ENCODE peak calls at places on chromosomes 2 and 18, in eight cellular contexts. One of them, this sample, is unnamed.

GRCh38 chr2:98026927-98027522 is 31.3 kb upstream of the TMEM131 start:
- DNase-seq in activated T-cell treated with anti-CD3 and anti-CD28 coated beads for 1 hour: no peak
- DNase-seq in fibroblast of lung: no peak
- DNase-seq in right cardiac atrium: no peak
- DNase-seq in HFF-Myc: no peak
- DNase-seq in CD4-positive, alpha-beta T cell: no peak
- DNase-seq in astrocyte of the hippocampus: no peak
- DNase-seq in BJ: no peak
- DNase-seq in this sample: no peak

GRCh38 chr2:9653485-9654271 is 22.9 kb upstream of the YWHAQ start:
- DNase-seq in HFF-Myc: no peak
- DNase-seq in activated T-cell treated with anti-CD3 and anti-CD28 coated beads for 1 hour: no peak
- DNase-seq in fibroblast of lung: no peak
- DNase-seq in right cardiac atrium: no peak
- DNase-seq in BJ: no peak
- DNase-seq in CD4-positive, alpha-beta T cell: no peak
- DNase-seq in astrocyte of the hippocampus: no peak
- DNase-seq in this sample: no peak

GRCh38 chr2:130359466-130359865 is 3.6 kb downstream of the PTPN18 start:
- DNase-seq in BJ: no peak
- DNase-seq in fibroblast of lung: no peak
- DNase-seq in activated T-cell treated with anti-CD3 and anti-CD28 coated beads for 1 hour: no peak
- DNase-seq in CD4-positive, alpha-beta T cell: no peak
- DNase-seq in HFF-Myc: no peak
- DNase-seq in right cardiac atrium: no peak
- DNase-seq in astrocyte of the hippocampus: no peak
- DNase-seq in this sample: no peak

GRCh38 chr2:221655279-221655678 is 83.2 kb upstream of the EPHA4 start:
- DNase-seq in right cardiac atrium: no peak
- DNase-seq in fibroblast of lung: no peak
- DNase-seq in BJ: no peak
- DNase-seq in astrocyte of the hippocampus: no peak
- DNase-seq in HFF-Myc: no peak
- DNase-seq in activated T-cell treated with anti-CD3 and anti-CD28 coated beads for 1 hour: no peak
- DNase-seq in CD4-positive, alpha-beta T cell: no peak
- DNase-seq in this sample: no peak

GRCh38 chr2:40401896-40402295 is 50.0 kb downstream of the SLC8A1 start:
- DNase-seq in CD4-positive, alpha-beta T cell: no peak
- DNase-seq in activated T-cell treated with anti-CD3 and anti-CD28 coated beads for 1 hour: no peak
- DNase-seq in HFF-Myc: peak
- DNase-seq in fibroblast of lung: peak
- DNase-seq in right cardiac atrium: no peak
- DNase-seq in BJ: peak
- DNase-seq in astrocyte of the hippocampus: peak
- DNase-seq in this sample: no peak

GRCh38 chr2:148549001-148549400 is 95.5 kb upstream of the EPC2 start:
- DNase-seq in fibroblast of lung: no peak
- DNase-seq in CD4-positive, alpha-beta T cell: no peak
- DNase-seq in HFF-Myc: no peak
- DNase-seq in astrocyte of the hippocampus: no peak
- DNase-seq in BJ: no peak
- DNase-seq in right cardiac atrium: no peak
- DNase-seq in activated T-cell treated with anti-CD3 and anti-CD28 coated beads for 1 hour: no peak
- DNase-seq in this sample: no peak

GRCh38 chr2:221716434-221717303 is 144.6 kb upstream of the EPHA4 start:
- DNase-seq in right cardiac atrium: no peak
- DNase-seq in activated T-cell treated with anti-CD3 and anti-CD28 coated beads for 1 hour: no peak
- DNase-seq in BJ: no peak
- DNase-seq in CD4-positive, alpha-beta T cell: no peak
- DNase-seq in astrocyte of the hippocampus: peak
- DNase-seq in HFF-Myc: no peak
- DNase-seq in fibroblast of lung: peak
- DNase-seq in this sample: no peak

GRCh38 chr2:217710218-217710565 is 292.6 kb downstream of the TNS1 start:
- DNase-seq in fibroblast of lung: peak
- DNase-seq in astrocyte of the hippocampus: peak
- DNase-seq in BJ: peak
- DNase-seq in HFF-Myc: no peak
- DNase-seq in activated T-cell treated with anti-CD3 and anti-CD28 coated beads for 1 hour: no peak
- DNase-seq in CD4-positive, alpha-beta T cell: no peak
- DNase-seq in right cardiac atrium: no peak
- DNase-seq in this sample: no peak

GRCh38 chr2:10993001-10993481 is 81.3 kb downstream of the KCNF1 start:
- DNase-seq in fibroblast of lung: peak
- DNase-seq in BJ: peak
- DNase-seq in astrocyte of the hippocampus: peak
- DNase-seq in CD4-positive, alpha-beta T cell: no peak
- DNase-seq in HFF-Myc: no peak
- DNase-seq in right cardiac atrium: no peak
- DNase-seq in activated T-cell treated with anti-CD3 and anti-CD28 coated beads for 1 hour: no peak
- DNase-seq in this sample: no peak

GRCh38 chr2:190407662-190408537 is at the start of gene MFSD6:
- DNase-seq in HFF-Myc: no peak
- DNase-seq in activated T-cell treated with anti-CD3 and anti-CD28 coated beads for 1 hour: peak
- DNase-seq in right cardiac atrium: peak
- DNase-seq in fibroblast of lung: no peak
- DNase-seq in CD4-positive, alpha-beta T cell: peak
- DNase-seq in astrocyte of the hippocampus: peak
- DNase-seq in BJ: no peak
- DNase-seq in this sample: peak

GRCh38 chr2:69375494-69376353 is 11.3 kb downstream of the GFPT1 start:
- DNase-seq in HFF-Myc: peak
- DNase-seq in right cardiac atrium: no peak
- DNase-seq in activated T-cell treated with anti-CD3 and anti-CD28 coated beads for 1 hour: no peak
- DNase-seq in BJ: no peak
- DNase-seq in fibroblast of lung: peak
- DNase-seq in CD4-positive, alpha-beta T cell: no peak
- DNase-seq in astrocyte of the hippocampus: no peak
- DNase-seq in this sample: no peak

GRCh38 chr2:124804014-124804940 is 779.2 kb downstream of the CNTNAP5 start:
- DNase-seq in right cardiac atrium: no peak
- DNase-seq in CD4-positive, alpha-beta T cell: no peak
- DNase-seq in astrocyte of the hippocampus: peak
- DNase-seq in BJ: no peak
- DNase-seq in HFF-Myc: no peak
- DNase-seq in activated T-cell treated with anti-CD3 and anti-CD28 coated beads for 1 hour: no peak
- DNase-seq in fibroblast of lung: peak
- DNase-seq in this sample: no peak

GRCh38 chr2:71943238-71944182 is 204.2 kb downstream of the CYP26B1 start:
- DNase-seq in BJ: no peak
- DNase-seq in astrocyte of the hippocampus: no peak
- DNase-seq in activated T-cell treated with anti-CD3 and anti-CD28 coated beads for 1 hour: no peak
- DNase-seq in CD4-positive, alpha-beta T cell: no peak
- DNase-seq in fibroblast of lung: no peak
- DNase-seq in right cardiac atrium: peak
- DNase-seq in HFF-Myc: no peak
- DNase-seq in this sample: no peak

GRCh38 chr2:234606906-234607305 is 110.0 kb upstream of the ARL4C start:
- DNase-seq in activated T-cell treated with anti-CD3 and anti-CD28 coated beads for 1 hour: no peak
- DNase-seq in BJ: no peak
- DNase-seq in fibroblast of lung: peak
- DNase-seq in astrocyte of the hippocampus: no peak
- DNase-seq in CD4-positive, alpha-beta T cell: no peak
- DNase-seq in HFF-Myc: no peak
- DNase-seq in right cardiac atrium: no peak
- DNase-seq in this sample: no peak

GRCh38 chr18:10131036-10131774 is 217.4 kb downstream of the VAPA start:
- DNase-seq in HFF-Myc: no peak
- DNase-seq in activated T-cell treated with anti-CD3 and anti-CD28 coated beads for 1 hour: no peak
- DNase-seq in astrocyte of the hippocampus: peak
- DNase-seq in CD4-positive, alpha-beta T cell: no peak
- DNase-seq in right cardiac atrium: no peak
- DNase-seq in fibroblast of lung: no peak
- DNase-seq in BJ: no peak
- DNase-seq in this sample: no peak

GRCh38 chr2:120323214-120323613 is 22.7 kb upstream of the INHBB start:
- DNase-seq in HFF-Myc: no peak
- DNase-seq in CD4-positive, alpha-beta T cell: no peak
- DNase-seq in activated T-cell treated with anti-CD3 and anti-CD28 coated beads for 1 hour: no peak
- DNase-seq in right cardiac atrium: peak
- DNase-seq in BJ: no peak
- DNase-seq in fibroblast of lung: peak
- DNase-seq in astrocyte of the hippocampus: peak
- DNase-seq in this sample: peak

GRCh38 chr2:173858297-173858731 is 106.9 kb downstream of the SP3 start:
- DNase-seq in HFF-Myc: no peak
- DNase-seq in fibroblast of lung: no peak
- DNase-seq in astrocyte of the hippocampus: no peak
- DNase-seq in right cardiac atrium: no peak
- DNase-seq in activated T-cell treated with anti-CD3 and anti-CD28 coated beads for 1 hour: no peak
- DNase-seq in BJ: no peak
- DNase-seq in CD4-positive, alpha-beta T cell: no peak
- DNase-seq in this sample: no peak

GRCh38 chr2:39994151-39994550 is 215.1 kb upstream of the THUMPD2 start:
- DNase-seq in HFF-Myc: no peak
- DNase-seq in astrocyte of the hippocampus: peak
- DNase-seq in CD4-positive, alpha-beta T cell: no peak
- DNase-seq in activated T-cell treated with anti-CD3 and anti-CD28 coated beads for 1 hour: no peak
- DNase-seq in fibroblast of lung: peak
- DNase-seq in BJ: peak
- DNase-seq in right cardiac atrium: no peak
- DNase-seq in this sample: no peak

GRCh38 chr2:37333256-37333655 is 8.6 kb upstream of the PRKD3 start:
- DNase-seq in astrocyte of the hippocampus: no peak
- DNase-seq in activated T-cell treated with anti-CD3 and anti-CD28 coated beads for 1 hour: no peak
- DNase-seq in fibroblast of lung: no peak
- DNase-seq in HFF-Myc: no peak
- DNase-seq in CD4-positive, alpha-beta T cell: no peak
- DNase-seq in right cardiac atrium: no peak
- DNase-seq in BJ: no peak
- DNase-seq in this sample: no peak

GRCh38 chr2:69946351-69947077 is 14.9 kb downstream of the ASPRV1 start:
- DNase-seq in HFF-Myc: no peak
- DNase-seq in astrocyte of the hippocampus: peak
- DNase-seq in CD4-positive, alpha-beta T cell: peak
- DNase-seq in activated T-cell treated with anti-CD3 and anti-CD28 coated beads for 1 hour: peak
- DNase-seq in BJ: peak
- DNase-seq in fibroblast of lung: peak
- DNase-seq in right cardiac atrium: no peak
- DNase-seq in this sample: no peak

GRCh38 chr2:37679072-37679695 is 7.7 kb upstream of the CDC42EP3 start:
- DNase-seq in HFF-Myc: no peak
- DNase-seq in activated T-cell treated with anti-CD3 and anti-CD28 coated beads for 1 hour: no peak
- DNase-seq in fibroblast of lung: no peak
- DNase-seq in CD4-positive, alpha-beta T cell: no peak
- DNase-seq in astrocyte of the hippocampus: no peak
- DNase-seq in right cardiac atrium: no peak
- DNase-seq in BJ: no peak
- DNase-seq in this sample: no peak

GRCh38 chr2:112814278-112814677 is 22.3 kb downstream of the IL1B start:
- DNase-seq in CD4-positive, alpha-beta T cell: no peak
- DNase-seq in activated T-cell treated with anti-CD3 and anti-CD28 coated beads for 1 hour: no peak
- DNase-seq in BJ: peak
- DNase-seq in fibroblast of lung: peak
- DNase-seq in astrocyte of the hippocampus: peak
- DNase-seq in right cardiac atrium: no peak
- DNase-seq in HFF-Myc: peak
- DNase-seq in this sample: no peak

GRCh38 chr18:55038162-55038561 is 78.9 kb upstream of the CCDC68 start:
- DNase-seq in HFF-Myc: no peak
- DNase-seq in right cardiac atrium: no peak
- DNase-seq in activated T-cell treated with anti-CD3 and anti-CD28 coated beads for 1 hour: no peak
- DNase-seq in astrocyte of the hippocampus: no peak
- DNase-seq in fibroblast of lung: peak
- DNase-seq in BJ: no peak
- DNase-seq in CD4-positive, alpha-beta T cell: no peak
- DNase-seq in this sample: no peak

GRCh38 chr18:33157893-33158292 is 282.6 kb downstream of the CCDC178 start:
- DNase-seq in activated T-cell treated with anti-CD3 and anti-CD28 coated beads for 1 hour: no peak
- DNase-seq in BJ: no peak
- DNase-seq in astrocyte of the hippocampus: no peak
- DNase-seq in fibroblast of lung: peak
- DNase-seq in right cardiac atrium: no peak
- DNase-seq in HFF-Myc: no peak
- DNase-seq in CD4-positive, alpha-beta T cell: no peak
- DNase-seq in this sample: no peak

GRCh38 chr18:11136241-11136640 is 13.1 kb downstream of the PIEZO2 start:
- DNase-seq in fibroblast of lung: no peak
- DNase-seq in right cardiac atrium: no peak
- DNase-seq in CD4-positive, alpha-beta T cell: no peak
- DNase-seq in BJ: no peak
- DNase-seq in HFF-Myc: no peak
- DNase-seq in astrocyte of the hippocampus: no peak
- DNase-seq in activated T-cell treated with anti-CD3 and anti-CD28 coated beads for 1 hour: no peak
- DNase-seq in this sample: no peak

GRCh38 chr2:223459328-223459939 is 142.7 kb downstream of the SCG2 start:
- DNase-seq in fibroblast of lung: peak
- DNase-seq in HFF-Myc: no peak
- DNase-seq in right cardiac atrium: no peak
- DNase-seq in CD4-positive, alpha-beta T cell: no peak
- DNase-seq in astrocyte of the hippocampus: peak
- DNase-seq in BJ: no peak
- DNase-seq in activated T-cell treated with anti-CD3 and anti-CD28 coated beads for 1 hour: no peak
- DNase-seq in this sample: no peak

GRCh38 chr2:55163895-55164509 is 68.1 kb downstream of the CLHC1 start:
- DNase-seq in astrocyte of the hippocampus: no peak
- DNase-seq in CD4-positive, alpha-beta T cell: no peak
- DNase-seq in activated T-cell treated with anti-CD3 and anti-CD28 coated beads for 1 hour: no peak
- DNase-seq in fibroblast of lung: peak
- DNase-seq in right cardiac atrium: no peak
- DNase-seq in HFF-Myc: no peak
- DNase-seq in BJ: no peak
- DNase-seq in this sample: no peak

GRCh38 chr2:4745596-4745995 is 946.6 kb upstream of the SOX11 start:
- DNase-seq in fibroblast of lung: no peak
- DNase-seq in CD4-positive, alpha-beta T cell: no peak
- DNase-seq in BJ: no peak
- DNase-seq in activated T-cell treated with anti-CD3 and anti-CD28 coated beads for 1 hour: no peak
- DNase-seq in right cardiac atrium: no peak
- DNase-seq in astrocyte of the hippocampus: peak
- DNase-seq in HFF-Myc: no peak
- DNase-seq in this sample: no peak

GRCh38 chr2:119260636-119261497 is 37.2 kb downstream of the STEAP3 start:
- DNase-seq in HFF-Myc: no peak
- DNase-seq in BJ: no peak
- DNase-seq in fibroblast of lung: peak
- DNase-seq in activated T-cell treated with anti-CD3 and anti-CD28 coated beads for 1 hour: no peak
- DNase-seq in CD4-positive, alpha-beta T cell: no peak
- DNase-seq in astrocyte of the hippocampus: peak
- DNase-seq in right cardiac atrium: no peak
- DNase-seq in this sample: no peak

GRCh38 chr2:37881397-37881796 is 43.7 kb upstream of the RMDN2 start:
- DNase-seq in activated T-cell treated with anti-CD3 and anti-CD28 coated beads for 1 hour: no peak
- DNase-seq in CD4-positive, alpha-beta T cell: no peak
- DNase-seq in fibroblast of lung: no peak
- DNase-seq in right cardiac atrium: no peak
- DNase-seq in astrocyte of the hippocampus: no peak
- DNase-seq in BJ: no peak
- DNase-seq in HFF-Myc: no peak
- DNase-seq in this sample: no peak

GRCh38 chr2:188369365-188369764 is 77.7 kb downstream of the GULP1 start:
- DNase-seq in BJ: no peak
- DNase-seq in CD4-positive, alpha-beta T cell: no peak
- DNase-seq in fibroblast of lung: peak
- DNase-seq in HFF-Myc: no peak
- DNase-seq in activated T-cell treated with anti-CD3 and anti-CD28 coated beads for 1 hour: no peak
- DNase-seq in astrocyte of the hippocampus: peak
- DNase-seq in right cardiac atrium: no peak
- DNase-seq in this sample: peak

GRCh38 chr2:170771049-170771937 is 1.1 kb downstream of the ERICH2 start:
- DNase-seq in right cardiac atrium: no peak
- DNase-seq in BJ: no peak
- DNase-seq in CD4-positive, alpha-beta T cell: peak
- DNase-seq in activated T-cell treated with anti-CD3 and anti-CD28 coated beads for 1 hour: peak
- DNase-seq in astrocyte of the hippocampus: no peak
- DNase-seq in HFF-Myc: no peak
- DNase-seq in fibroblast of lung: peak
- DNase-seq in this sample: no peak

GRCh38 chr2:240427729-240428128 is 7.7 kb upstream of the GPC1 start:
- DNase-seq in fibroblast of lung: no peak
- DNase-seq in HFF-Myc: no peak
- DNase-seq in astrocyte of the hippocampus: no peak
- DNase-seq in right cardiac atrium: no peak
- DNase-seq in activated T-cell treated with anti-CD3 and anti-CD28 coated beads for 1 hour: no peak
- DNase-seq in BJ: no peak
- DNase-seq in CD4-positive, alpha-beta T cell: no peak
- DNase-seq in this sample: no peak

GRCh38 chr2:226423498-226423960 is 376.1 kb downstream of the IRS1 start:
- DNase-seq in BJ: no peak
- DNase-seq in CD4-positive, alpha-beta T cell: peak
- DNase-seq in astrocyte of the hippocampus: peak
- DNase-seq in activated T-cell treated with anti-CD3 and anti-CD28 coated beads for 1 hour: peak
- DNase-seq in HFF-Myc: no peak
- DNase-seq in fibroblast of lung: peak
- DNase-seq in right cardiac atrium: no peak
- DNase-seq in this sample: no peak

This sample was measured in adrenal gland.